ENCODE peak calls at places on chromosomes 13 and 19, in five cellular contexts. P, O, B, Y and T are unnamed samples.

GRCh38 chr19:35786299-35787160 is 11.2 kb downstream of the ARHGAP33 start:
- DNase-seq in P (no peak), O (no peak), B (no peak), Y (no peak), T (no peak)

GRCh38 chr13:35889560-35889959 is 241.6 kb downstream of the DCLK1 start:
- DNase-seq in P (no peak), O (no peak), B (no peak), Y (no peak), T (no peak)

GRCh38 chr13:113976711-113977684 is 3.1 kb upstream of the C13orf46 start:
- DNase-seq in P (peak), O (peak), B (no peak), Y (no peak), T (no peak)

GRCh38 chr13:83753912-83754624 is 128.2 kb downstream of the SLITRK1 start:
- DNase-seq in P (no peak), O (no peak), B (no peak), Y (no peak), T (no peak)

GRCh38 chr19:6971366-6971765 is 49.9 kb downstream of the MBD3L2B start:
- DNase-seq in P (no peak), O (no peak), B (no peak), Y (no peak), T (no peak)

GRCh38 chr13:42275098-42275471 is 3.1 kb downstream of the AKAP11 start:
- DNase-seq in P (no peak), O (no peak), B (no peak), Y (no peak), T (peak)

GRCh38 chr19:571127-571974 is 1.0 kb upstream of the BSG start:
- DNase-seq in P (peak), O (peak), B (no peak), Y (no peak), T (peak)

GRCh38 chr13:44171861-44172260 is 201.8 kb upstream of the SERP2 start:
- DNase-seq in P (no peak), O (no peak), B (no peak), Y (no peak), T (no peak)

DNA sequence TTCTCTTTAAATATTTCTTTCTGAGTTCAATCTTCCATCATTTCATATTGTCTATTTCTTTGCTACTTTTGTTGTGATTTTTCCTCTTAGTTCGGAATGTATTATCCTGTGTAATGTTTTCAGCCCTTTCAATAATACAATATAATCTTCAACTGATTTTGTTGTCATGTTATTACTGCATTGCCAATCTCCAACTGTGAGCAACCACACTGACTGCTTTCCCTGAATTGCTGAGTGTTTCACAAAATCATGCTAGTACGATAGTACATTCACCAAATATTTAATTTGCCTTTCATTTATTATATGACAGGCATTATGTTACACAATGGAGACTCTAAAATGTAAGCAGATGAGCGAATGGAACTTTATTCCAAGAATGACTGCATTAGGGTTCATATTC is 744.3 kb upstream of the ATXN8OS start:
- DNase-seq in P (no peak), O (no peak), B (no peak), Y (no peak), T (no peak)
- TF ChIP-seq CTCF in P (no peak), O (no peak), B (no peak), Y (no peak), T (no peak)

DNA sequence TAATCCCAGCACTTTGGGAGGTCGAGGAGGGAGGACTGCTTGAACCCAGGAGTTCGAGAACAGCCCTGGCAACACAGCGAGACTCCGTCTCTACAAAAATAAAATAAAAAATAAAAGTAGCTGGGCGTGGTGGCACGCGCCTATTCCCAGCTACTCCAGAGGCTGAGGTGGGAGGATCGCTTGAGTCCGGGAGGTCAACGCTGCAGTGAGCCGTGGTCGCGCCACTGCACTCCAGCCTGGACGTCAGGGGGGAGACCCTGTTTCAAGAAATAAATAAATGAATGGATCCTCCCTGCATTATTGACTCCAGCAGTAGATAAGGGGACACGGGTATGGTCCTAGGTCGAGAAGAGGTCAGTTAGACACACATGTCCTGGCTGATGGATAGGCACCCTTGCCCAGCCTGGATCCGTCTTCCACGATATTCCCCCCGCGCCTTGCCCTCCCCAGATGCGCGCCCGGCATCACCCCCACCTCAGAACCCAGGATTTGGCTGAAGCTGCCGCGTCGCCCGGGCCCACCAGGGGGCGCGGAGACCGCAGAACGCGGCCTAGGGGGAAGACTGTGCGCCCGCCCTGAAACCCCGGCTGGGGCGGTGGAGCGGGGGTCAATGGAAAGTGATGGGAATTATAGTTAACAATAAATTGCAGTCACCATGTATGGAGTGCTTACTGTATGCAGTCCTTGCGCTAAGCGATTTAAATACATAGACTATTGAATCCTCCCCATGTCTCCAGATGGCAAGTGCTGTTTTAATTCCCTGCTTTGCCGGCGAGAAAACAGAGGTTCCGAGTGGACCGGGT is 2.1 kb upstream of the HOOK2 start:
- DNase-seq in P (peak), O (peak), B (peak), Y (peak), T (peak)
- TF ChIP-seq CTCF in P (peak), O (peak), B (peak), Y (peak), T (peak)

GRCh38 chr13:45811891-45812583 is 39.5 kb downstream of the SIAH3 start:
- DNase-seq in P (no peak), O (no peak), B (no peak), Y (no peak), T (no peak)
- TF ChIP-seq CTCF in P (no peak), O (no peak), B (no peak), Y (no peak), T (no peak)

GRCh38 chr19:52570005-52570861 is at the start of gene ZNF701:
- DNase-seq in P (peak), O (peak), B (peak), Y (peak), T (no peak)
- TF ChIP-seq CTCF in P (peak), O (peak), B (peak), Y (peak), T (no peak)

GRCh38 chr19:58466089-58466759 is 656 bp upstream of the ZNF324 start:
- DNase-seq in P (no peak), O (no peak), B (no peak), Y (no peak), T (no peak)

GRCh38 chr19:58471736-58472135 is 4.4 kb upstream of the ZNF446 start:
- DNase-seq in P (no peak), O (no peak), B (no peak), Y (no peak), T (no peak)

GRCh38 chr19:58466760-58467589 is at the start of gene ZNF324:
- DNase-seq in P (peak), O (peak), B (peak), Y (peak), T (peak)

GRCh38 chr19:58469241-58470013 is 2.5 kb downstream of the ZNF324 start:
- DNase-seq in P (no peak), O (no peak), B (no peak), Y (no peak), T (no peak)

GRCh38 chr19:58468216-58468839 is 1.4 kb downstream of the ZNF324 start:
- DNase-seq in P (no peak), O (no peak), B (no peak), Y (no peak), T (peak)
- TF ChIP-seq CTCF in P (no peak), O (no peak), B (no peak), Y (no peak), T (no peak)

DNA sequence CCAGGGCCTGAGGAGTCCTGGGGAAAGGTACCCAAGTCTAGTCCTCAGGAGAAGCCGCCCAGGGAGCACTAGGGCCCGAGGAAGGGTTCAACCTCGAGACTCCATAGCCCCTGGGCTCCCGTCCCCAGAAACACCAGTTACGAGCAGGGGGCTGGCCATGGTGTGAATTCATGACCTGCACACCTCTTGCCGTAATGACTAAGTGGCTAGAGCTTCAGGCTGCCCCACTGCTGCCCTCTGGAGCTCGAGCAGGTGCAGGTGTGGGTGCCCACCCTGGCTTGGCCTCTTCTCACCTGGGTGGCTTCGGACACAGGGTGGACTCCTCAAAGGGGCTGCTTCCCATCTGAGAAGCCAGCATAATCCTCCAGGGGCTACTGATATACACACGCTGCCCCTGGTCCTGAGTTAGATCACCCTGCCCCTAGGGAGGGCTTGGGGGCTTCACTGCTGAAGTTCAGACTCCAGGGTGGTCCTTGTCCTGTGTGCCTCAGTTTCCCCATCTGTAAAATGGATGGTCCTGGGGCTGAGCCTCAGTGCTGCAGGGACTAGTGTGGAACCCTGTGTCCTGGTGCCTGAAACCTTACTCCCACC is 13.6 kb downstream of the SPC24 start:
- DNase-seq in P (no peak), O (no peak), B (no peak), Y (no peak), T (no peak)
- TF ChIP-seq CTCF in P (no peak), O (no peak), B (no peak), Y (no peak), T (no peak)

GRCh38 chr13:48975101-48975925 is at the start of gene FNDC3A:
- DNase-seq in P (peak), O (peak), B (peak), Y (peak), T (peak)
- TF ChIP-seq CTCF in P (no peak), O (no peak), B (peak), Y (no peak), T (no peak)

DNA sequence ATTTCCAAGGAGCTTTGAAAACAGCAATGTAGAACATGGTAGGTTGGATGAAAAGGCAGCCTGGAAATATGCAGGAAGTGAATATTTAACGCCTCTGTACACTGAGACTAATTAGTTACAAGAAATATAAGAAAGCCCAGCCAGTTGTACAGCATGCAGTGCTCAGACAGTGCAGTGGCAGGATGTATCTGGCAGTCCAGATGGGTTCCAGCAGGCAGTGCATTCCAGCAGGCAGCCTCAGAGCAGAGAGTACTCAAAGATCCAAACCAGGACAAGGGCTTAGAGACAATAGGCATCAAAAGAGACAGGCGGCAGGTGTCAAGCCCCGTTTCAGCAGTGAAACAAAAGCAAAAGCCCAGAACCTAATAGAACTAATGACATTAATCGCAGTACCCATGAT is 2776.3 kb downstream of the PCDH9 start:
- DNase-seq in P (no peak), O (no peak), B (no peak), Y (no peak), T (no peak)
- TF ChIP-seq CTCF in P (no peak), O (no peak), B (no peak), Y (no peak), T (no peak)

GRCh38 chr13:26710166-26710565 is 50.4 kb downstream of the GPR12 start:
- DNase-seq in P (no peak), O (no peak), B (no peak), Y (no peak), T (no peak)

GRCh38 chr13:26709461-26709860 is 51.1 kb downstream of the GPR12 start:
- DNase-seq in P (no peak), O (no peak), B (no peak), Y (no peak), T (no peak)

GRCh38 chr13:26708007-26708297 is 52.6 kb downstream of the GPR12 start:
- DNase-seq in P (no peak), O (no peak), B (no peak), Y (no peak), T (no peak)

GRCh38 chr13:26706381-26706780 is 54.2 kb downstream of the GPR12 start:
- DNase-seq in P (no peak), O (no peak), B (no peak), Y (no peak), T (no peak)

DNA sequence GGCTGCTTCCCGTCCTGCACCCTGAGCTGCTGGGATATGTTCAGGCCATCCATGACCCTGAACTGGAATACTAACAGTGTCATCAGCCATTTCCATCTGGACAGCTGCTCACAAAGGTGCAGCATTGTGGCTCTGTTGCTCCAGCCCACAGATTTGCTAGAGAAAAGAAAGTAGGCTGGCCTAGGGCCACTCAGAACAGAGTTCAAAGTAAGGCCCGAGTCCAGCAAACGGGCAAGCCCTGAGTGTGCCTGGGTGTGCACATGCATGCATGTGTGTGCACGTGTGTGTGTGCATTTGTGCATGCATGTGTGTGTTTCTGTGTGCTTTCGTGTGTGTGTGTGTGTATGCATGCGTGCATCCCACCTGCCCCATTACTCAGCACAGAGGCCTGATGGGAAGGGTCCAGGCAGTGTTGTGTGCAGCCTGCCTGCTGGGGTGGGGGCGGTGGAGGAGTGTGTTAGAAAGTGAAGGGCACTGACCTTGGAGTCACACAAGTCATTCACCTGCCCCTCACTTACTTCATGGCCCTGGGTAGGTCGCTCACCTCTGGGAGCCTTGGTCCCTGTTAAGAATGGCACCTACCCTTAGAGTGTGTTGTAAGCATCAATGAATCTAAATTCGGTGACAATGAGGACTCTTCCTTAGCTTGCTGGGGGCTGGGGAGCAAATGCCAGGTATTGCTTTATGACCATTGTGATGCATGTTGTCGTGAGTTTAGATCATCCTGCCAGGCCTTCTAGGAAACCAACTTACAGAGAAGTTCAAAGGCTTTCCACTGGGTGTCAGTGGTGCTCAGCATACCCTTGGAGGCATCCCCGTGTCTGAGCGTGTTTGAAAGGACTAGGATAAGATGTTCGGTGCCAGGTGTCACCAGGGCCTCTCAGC is 53.2 kb downstream of the GPR12 start:
- DNase-seq in P (no peak), O (no peak), B (no peak), Y (no peak), T (peak)
- TF ChIP-seq CTCF in P (peak), O (peak), B (peak), Y (peak), T (peak)